ENCODE peak calls at places on chromosomes 11 and 22, in nine cellular contexts. Q, V, D, P, K, C, B, G and Z are unnamed samples. For H3K9me3, the result is how much of the 10 kb centered on the place peaks cover.

GRCh38 chr11:65077466-65077865 is 6.4 kb downstream of the CDCA5 start:
- DNase-seq in C (no peak), B (no peak), K (no peak), D (no peak), V (no peak), Q (peak), G (no peak), P (peak), Z (no peak)

GRCh38 chr11:125348704-125349635 is 147.1 kb downstream of the FEZ1 start:
- DNase-seq in D (no peak), K (peak), G (no peak), V (peak), B (peak), C (peak), Q (peak), P (peak), Z (no peak)

GRCh38 chr11:17529814-17530162 is 14.4 kb downstream of the USH1C start:
- DNase-seq in D (no peak), C (no peak), P (no peak), V (no peak), Q (no peak), G (no peak), K (no peak), B (no peak), Z (no peak)

GRCh38 chr11:27926469-27926868 is 181.5 kb downstream of the KIF18A start:
- DNase-seq in C (no peak), D (no peak), Q (no peak), P (no peak), G (no peak), K (no peak), B (no peak), V (no peak), Z (no peak)

GRCh38 chr11:7577883-7578242 is 64.1 kb downstream of the PPFIBP2 start:
- DNase-seq in Q (peak), C (no peak), P (peak), D (no peak), V (peak), K (no peak), G (no peak), B (no peak), Z (no peak)

GRCh38 chr22:27754247-27754887 is 47.2 kb downstream of the MN1 start:
- DNase-seq in V (no peak), D (no peak), K (no peak), B (no peak), C (no peak), P (no peak), Q (peak), G (peak), Z (no peak)

GRCh38 chr22:36425977-36426523 is 38.3 kb upstream of the MYH9 start:
- DNase-seq in D (no peak), B (no peak), C (peak), G (no peak), V (no peak), P (peak), Q (no peak), K (no peak), Z (no peak)

GRCh38 chr11:94830722-94831121 is 62.6 kb downstream of the AMOTL1 start:
- DNase-seq in B (no peak), P (no peak), Q (no peak), V (no peak), C (no peak), G (no peak), D (no peak), K (no peak), Z (no peak)

GRCh38 chr22:30826670-30827355 is 132.1 kb downstream of the OSBP2 start:
- DNase-seq in Q (no peak), C (no peak), B (no peak), V (no peak), P (no peak), D (no peak), K (no peak), G (no peak), Z (no peak)

GRCh38 chr11:122045181-122045586 is 70.8 kb downstream of the BLID start:
- DNase-seq in D (no peak), G (peak), C (no peak), Q (peak), V (no peak), P (peak), B (no peak), K (no peak), Z (no peak)

GRCh38 chr11:71420455-71421241 is 27.5 kb downstream of the DHCR7 start:
- DNase-seq in C (no peak), B (no peak), G (peak), V (peak), P (peak), D (peak), K (peak), Q (peak), Z (peak)

GRCh38 chr11:78857688-78858087 is 283.0 kb upstream of the NARS2 start:
- DNase-seq in V (no peak), G (no peak), C (no peak), K (no peak), Q (no peak), D (no peak), P (peak), B (no peak), Z (no peak)

GRCh38 chr11:44906641-44907040 is 44.0 kb downstream of the TP53I11 start:
- DNase-seq in V (no peak), C (no peak), K (peak), P (no peak), B (no peak), D (no peak), Q (no peak), G (no peak), Z (no peak)

GRCh38 chr11:24949406-24949805 is 452.6 kb downstream of the LUZP2 start:
- DNase-seq in C (no peak), K (no peak), P (no peak), G (no peak), V (no peak), Q (no peak), B (no peak), D (no peak), Z (no peak)

GRCh38 chr22:35824256-35824655 is 106.6 kb downstream of the APOL5 start:
- DNase-seq in C (no peak), Q (no peak), V (no peak), B (no peak), D (no peak), P (no peak), K (no peak), G (no peak), Z (no peak)

GRCh38 chr22:31075961-31076360 is 5.2 kb upstream of the SMTN start:
- DNase-seq in G (no peak), K (peak), B (peak), D (no peak), Q (peak), V (no peak), P (peak), C (peak), Z (no peak)

GRCh38 chr11:132177106-132177505 is 806.7 kb downstream of the NTM start:
- DNase-seq in P (peak), D (peak), C (no peak), V (no peak), K (no peak), B (no peak), G (peak), Q (peak), Z (no peak)

GRCh38 chr11:97525273-97525672 is 1135.5 kb downstream of the JRKL start:
- DNase-seq in P (no peak), Q (no peak), G (no peak), B (no peak), C (no peak), D (no peak), K (no peak), V (no peak), Z (no peak)

GRCh38 chr22:26724414-26724813 is 67.0 kb downstream of the MIAT start:
- DNase-seq in G (no peak), V (no peak), Q (no peak), B (no peak), D (no peak), C (no peak), P (no peak), K (no peak), Z (no peak)

GRCh38 chr11:91625495-91625894 is 599.1 kb upstream of the FAT3 start:
- DNase-seq in D (no peak), P (no peak), K (no peak), C (no peak), B (no peak), V (no peak), Q (no peak), G (no peak), Z (no peak)

GRCh38 chr11:82703796-82704195 is 29.9 kb downstream of the FAM181B start:
- DNase-seq in V (no peak), K (no peak), G (peak), Q (no peak), B (no peak), P (no peak), D (no peak), C (no peak), Z (no peak)

GRCh38 chr22:38732251-38732815 is 23.5 kb downstream of the SUN2 start:
- DNase-seq in K (no peak), D (no peak), P (no peak), B (no peak), V (no peak), G (no peak), Q (no peak), C (no peak), Z (no peak)

GRCh38 chr11:61603667-61604066 is 22.8 kb upstream of the SYT7 start:
- DNase-seq in P (no peak), Q (no peak), V (peak), B (no peak), D (no peak), G (no peak), K (no peak), C (no peak), Z (no peak)

GRCh38 chr11:69774354-69775162 is 583 bp downstream of the FGF4 start:
- DNase-seq in V (no peak), P (no peak), C (no peak), Q (no peak), D (no peak), K (no peak), G (no peak), B (no peak), Z (no peak)

GRCh38 chr11:72378704-72379383 is 55.5 kb downstream of the CLPB start:
- DNase-seq in K (peak), Q (peak), B (peak), P (peak), D (no peak), G (no peak), V (no peak), C (peak), Z (no peak)

GRCh38 chr11:75313457-75314272 is 37.8 kb downstream of the ARRB1 start:
- DNase-seq in P (peak), B (peak), D (no peak), C (peak), V (no peak), G (no peak), Q (peak), K (no peak), Z (no peak)

GRCh38 chr22:48780597-48781277 is 1046.9 kb downstream of the BRD1 start:
- DNase-seq in C (no peak), G (no peak), P (no peak), Q (no peak), K (no peak), B (peak), V (no peak), D (no peak), Z (no peak)

DNA sequence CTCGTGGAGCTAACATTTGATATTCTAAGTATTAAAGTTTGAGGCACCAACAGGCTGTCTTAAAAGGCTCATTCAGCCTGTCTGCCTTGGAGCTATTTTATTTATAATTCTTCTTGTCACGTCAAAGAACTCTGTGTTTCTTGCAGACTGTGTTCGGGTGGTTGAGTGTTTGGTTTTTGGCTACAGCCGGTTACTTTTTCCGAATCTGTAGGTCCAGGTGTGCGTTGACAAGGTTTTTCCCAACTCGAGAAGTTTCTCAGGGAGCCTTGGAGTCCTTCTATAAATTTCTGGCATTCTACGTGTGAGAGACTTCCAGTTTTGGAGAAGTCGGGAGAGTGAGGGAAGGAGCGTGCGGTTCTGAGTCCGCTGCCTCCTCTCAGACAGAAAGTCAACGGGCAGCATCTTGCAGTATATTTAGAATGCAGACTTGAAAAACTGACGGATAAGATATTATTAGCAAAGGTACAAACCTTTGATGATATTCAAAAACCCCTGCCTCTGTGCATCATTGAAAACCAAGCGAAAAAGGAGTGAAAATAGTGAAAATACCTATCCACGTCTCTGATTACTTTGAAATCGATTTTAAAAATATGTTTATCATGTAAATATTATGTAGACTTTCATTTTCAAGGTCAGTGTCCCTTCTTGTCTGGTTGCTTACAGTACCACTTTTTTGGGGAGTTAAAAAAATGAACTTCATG is 85.2 kb upstream of the PPARA start:
- DNase-seq in D (no peak), G (peak), K (peak), Q (peak), C (no peak), V (no peak), B (peak), P (no peak), Z (no peak)
- H3K9me3 ChIP-seq in D (under half), G (under half), K (under half), Q (under half), C (under half), V (under half), B (under half), P (under half), Z (under half)

GRCh38 chr22:22673099-22673498 is 28.7 kb downstream of the GGTLC2 start:
- DNase-seq in D (no peak), Q (no peak), V (no peak), K (no peak), G (no peak), C (no peak), B (no peak), P (no peak), Z (no peak)
- H3K9me3 ChIP-seq in D (under half), Q (under half), V (under half), K (under half), G (under half), C (under half), B (under half), P (under half), Z (under half)

DNA sequence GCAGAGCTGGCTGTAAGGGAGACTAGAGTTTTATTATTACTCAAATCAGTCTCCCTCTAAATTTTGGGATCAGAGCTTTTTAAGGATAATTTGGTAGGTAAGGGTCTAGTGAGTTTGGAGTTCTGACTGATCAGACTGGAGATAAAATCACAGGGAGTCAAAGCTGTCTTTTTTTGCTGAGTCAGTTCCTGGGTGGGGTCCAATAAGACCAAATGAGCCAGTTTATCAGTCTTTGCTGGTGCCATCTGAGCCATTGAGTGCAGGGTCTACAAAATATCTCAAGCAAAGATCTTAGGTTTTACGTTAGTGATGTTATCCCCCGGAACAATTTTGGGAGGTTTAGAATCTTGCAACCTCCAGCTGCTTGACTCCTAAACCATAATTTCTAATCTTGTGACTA is 935.1 kb upstream of the RAG2 start:
- DNase-seq in G (no peak), P (no peak), D (no peak), B (no peak), K (no peak), V (no peak), Q (no peak), C (no peak), Z (no peak)
- H3K9me3 ChIP-seq in G (under half), P (under half), D (under half), B (under half), K (under half), V (under half), Q (under half), C (under half), Z (under half)

DNA sequence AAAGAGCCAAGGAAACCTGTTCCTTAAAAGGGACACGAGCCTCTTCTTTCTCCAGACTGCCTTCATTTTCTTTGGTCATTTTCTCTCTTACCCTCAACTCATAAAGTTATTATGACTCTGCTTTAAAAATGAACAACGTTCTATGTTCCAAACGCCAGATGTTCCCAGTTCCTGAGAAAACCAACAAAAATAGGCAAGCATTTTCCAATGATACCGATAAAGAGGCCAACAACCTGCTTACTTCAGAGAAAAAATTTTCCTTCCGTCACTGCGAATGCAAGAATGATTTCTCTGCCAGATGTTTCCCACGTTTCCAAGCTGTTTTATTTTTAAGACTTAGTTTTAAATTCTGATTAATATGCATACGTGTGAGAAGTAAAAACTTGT is 315 bp upstream of the TRPC6 start:
- DNase-seq in C (no peak), G (no peak), Q (no peak), P (no peak), K (no peak), V (no peak), B (no peak), D (no peak), Z (no peak)
- H3K9me3 ChIP-seq in C (under half), G (under half), Q (under half), P (under half), K (under half), V (under half), B (under half), D (under half), Z (under half)

DNA sequence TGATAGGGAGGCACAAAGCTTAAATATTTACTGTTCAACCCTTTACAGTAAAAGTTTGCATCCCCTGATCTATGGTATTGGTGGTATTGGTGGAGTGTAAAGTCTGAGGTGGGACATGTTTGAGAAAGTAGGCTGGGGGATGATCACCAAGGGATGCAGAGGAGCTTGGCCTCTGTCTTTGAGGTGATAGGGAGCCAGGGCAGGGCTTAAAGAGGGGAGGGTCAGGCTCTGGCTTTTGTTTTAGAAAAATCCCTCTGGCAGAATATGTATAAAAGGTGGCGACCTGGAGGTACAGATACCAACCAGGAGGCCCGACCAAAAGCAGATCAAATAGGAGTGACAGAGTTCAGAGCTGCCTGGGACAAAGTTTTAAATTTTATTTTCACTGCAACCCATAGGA is 59.0 kb downstream of the SWAP70 start:
- DNase-seq in G (no peak), C (no peak), K (no peak), D (no peak), P (no peak), V (no peak), B (no peak), Q (no peak), Z (no peak)
- H3K9me3 ChIP-seq in G (under half), C (under half), K (under half), D (under half), P (under half), V (under half), B (under half), Q (under half), Z (under half)

DNA sequence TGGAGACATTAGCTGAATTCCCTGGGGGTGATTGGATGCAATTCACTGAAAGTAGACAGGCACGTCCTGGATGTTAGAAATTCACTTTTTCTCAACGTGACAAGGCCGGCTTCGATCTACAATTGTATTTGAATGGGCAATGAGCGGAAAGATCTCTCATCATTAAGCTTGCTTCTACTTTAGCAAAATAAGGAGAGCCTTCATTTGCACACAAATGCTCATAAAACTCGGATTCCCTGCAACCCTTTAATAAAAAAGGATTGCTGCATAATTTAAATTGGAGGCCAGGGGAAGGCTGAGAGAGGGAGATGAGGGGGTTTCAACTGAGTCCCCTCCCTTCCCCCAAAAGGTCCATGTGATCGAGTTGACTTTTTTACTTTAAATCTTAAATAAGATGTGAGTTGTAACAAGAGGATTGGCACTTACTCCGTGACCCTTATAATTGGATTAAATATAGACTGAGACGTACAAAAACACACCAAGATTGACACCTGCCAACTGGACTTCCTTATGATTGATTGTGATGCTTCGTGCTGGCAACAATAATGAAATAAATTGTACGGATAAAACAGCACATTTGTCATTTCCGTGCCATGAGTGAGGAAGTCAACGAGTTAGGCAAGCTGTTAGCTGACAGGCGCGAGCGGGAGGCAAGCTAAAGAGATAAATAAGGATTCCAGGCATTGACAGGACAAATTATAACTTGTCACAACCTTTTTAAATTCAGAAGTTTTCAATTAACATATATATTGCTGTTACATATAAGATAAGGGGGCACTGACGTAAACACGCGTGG is 10.9 kb upstream of the PAX6 start:
- DNase-seq in B (no peak), C (no peak), Q (no peak), D (peak), K (no peak), V (no peak), G (no peak), P (no peak), Z (no peak)
- H3K9me3 ChIP-seq in B (under half), C (under half), Q (under half), D (under half), K (under half), V (under half), G (under half), P (under half), Z (under half)

GRCh38 chr11:26830757-26831156 is 108.9 kb upstream of the SLC5A12 start:
- DNase-seq in Q (no peak), K (no peak), G (no peak), C (no peak), P (no peak), B (no peak), D (no peak), V (no peak), Z (no peak)
- H3K9me3 ChIP-seq in Q (under half), K (under half), G (under half), C (under half), P (under half), B (under half), D (under half), V (under half), Z (under half)

DNA sequence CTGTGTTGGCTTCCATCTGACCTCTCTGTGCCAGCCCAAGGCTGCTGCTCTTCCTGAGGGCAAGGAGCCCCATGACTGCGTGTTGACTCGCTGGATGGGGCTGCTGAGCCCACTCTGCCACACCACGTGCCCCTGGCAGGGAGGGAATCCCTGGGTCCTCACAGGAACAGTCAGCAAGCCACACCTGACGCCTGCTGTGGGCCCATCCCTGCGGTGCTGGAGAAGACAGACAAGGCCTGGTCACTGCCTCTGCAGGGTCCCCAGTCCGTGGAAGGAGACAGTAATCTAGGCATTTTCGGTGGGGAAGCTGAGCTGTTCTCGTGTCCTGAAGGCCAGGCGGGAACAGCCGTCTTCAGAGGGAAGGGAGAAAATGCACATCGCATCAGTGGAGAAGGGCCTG is 10.6 kb upstream of the PPP6R3 start:
- DNase-seq in K (no peak), P (no peak), C (no peak), Q (no peak), G (no peak), D (no peak), B (no peak), V (no peak), Z (no peak)
- H3K9me3 ChIP-seq in K (under half), P (under half), C (under half), Q (under half), G (under half), D (under half), B (under half), V (under half), Z (under half)

GRCh38 chr22:22982616-22983015 is 87.7 kb upstream of the GNAZ start:
- DNase-seq in B (no peak), V (no peak), G (no peak), D (no peak), Q (no peak), K (no peak), P (no peak), C (no peak), Z (no peak)
- H3K9me3 ChIP-seq in B (under half), V (under half), G (under half), D (under half), Q (under half), K (under half), P (under half), C (under half), Z (under half)